ENCODE peak calls at places on chromosomes 1 and 21, in eight cellular contexts. Q is GM12865; G is CD4-positive, alpha-beta T cell; W is H9; K is body of pancreas; B is breast epithelium; H is cardiac muscle cell; T is lung. L is an unnamed sample.

GRCh38 chr21:46127239-46128105 is 27.9 kb downstream of the FTCD start:
- DNase-seq in G (no peak), Q (no peak), W (no peak), T (no peak), K (no peak), H (no peak), B (peak), L (no peak)

GRCh38 chr1:29122987-29123870 is 474 bp downstream of the TMEM200B start:
- DNase-seq in K (no peak), T (no peak), Q (no peak), H (peak), W (no peak), G (peak), B (no peak), L (no peak)

GRCh38 chr1:190436615-190437014 is 41.0 kb downstream of the BRINP3 start:
- DNase-seq in K (no peak), H (no peak), G (no peak), B (no peak), T (no peak), W (no peak), Q (peak), L (no peak)

GRCh38 chr1:151693057-151693651 is 23.4 kb downstream of the CELF3 start:
- DNase-seq in G (no peak), T (no peak), K (no peak), Q (peak), B (no peak), H (peak), W (no peak), L (no peak)

GRCh38 chr1:64038119-64038518 is 165.3 kb upstream of the UBE2U start:
- DNase-seq in T (no peak), W (no peak), K (no peak), H (peak), G (no peak), Q (no peak), B (no peak), L (no peak)

GRCh38 chr1:41639332-41639936 is 155.0 kb upstream of the EDN2 start:
- DNase-seq in B (no peak), Q (peak), H (no peak), G (no peak), K (no peak), T (no peak), W (no peak), L (no peak)

GRCh38 chr1:162908236-162908635 is 47.3 kb upstream of the CCDC190 start:
- DNase-seq in H (no peak), W (no peak), Q (no peak), G (no peak), B (no peak), K (no peak), T (no peak), L (no peak)

GRCh38 chr21:44965251-44966022 is 25.6 kb downstream of the SLX9 start:
- DNase-seq in K (no peak), G (no peak), H (no peak), Q (peak), W (no peak), B (no peak), T (no peak), L (no peak)

GRCh38 chr21:31366825-31367224 is 22.8 kb upstream of the TIAM1 start:
- DNase-seq in K (no peak), T (no peak), Q (no peak), W (no peak), B (no peak), G (no peak), H (no peak), L (no peak)

GRCh38 chr1:225451840-225452515 is 24.1 kb upstream of the LBR start:
- DNase-seq in Q (no peak), T (no peak), B (no peak), K (no peak), G (no peak), W (no peak), H (no peak), L (no peak)

GRCh38 chr1:61472876-61473275 is 252.1 kb downstream of the TM2D1 start:
- DNase-seq in Q (no peak), K (no peak), B (no peak), T (no peak), W (no peak), G (no peak), H (no peak), L (no peak)

GRCh38 chr1:227035316-227035715 is 95.2 kb downstream of the COQ8A start:
- DNase-seq in W (no peak), B (no peak), K (no peak), G (no peak), H (no peak), T (no peak), Q (no peak), L (no peak)

GRCh38 chr1:203148127-203148526 is 20.6 kb downstream of the ADORA1 start:
- DNase-seq in W (peak), Q (no peak), B (no peak), H (no peak), G (no peak), T (no peak), K (peak), L (no peak)

GRCh38 chr1:55575571-55576279 is 360.6 kb upstream of the USP24 start:
- DNase-seq in B (no peak), G (no peak), T (no peak), H (no peak), Q (no peak), W (no peak), K (no peak), L (no peak)

GRCh38 chr1:35577071-35577998 is 4.2 kb downstream of the TFAP2E start:
- DNase-seq in T (no peak), B (peak), Q (peak), G (peak), W (peak), H (peak), K (peak), L (no peak)

GRCh38 chr1:210527091-210527490 is 198.4 kb downstream of the HHAT start:
- DNase-seq in Q (no peak), G (no peak), B (no peak), K (no peak), T (no peak), H (no peak), W (no peak), L (no peak)

GRCh38 chr1:162223488-162223887 is 153.2 kb downstream of the SPATA46 start:
- DNase-seq in B (no peak), G (no peak), W (no peak), T (no peak), K (no peak), H (no peak), Q (no peak), L (no peak)

GRCh38 chr1:154706851-154707250 is 98.9 kb upstream of the ADAR start:
- DNase-seq in T (no peak), W (no peak), K (no peak), H (no peak), Q (no peak), G (no peak), B (no peak), L (no peak)

GRCh38 chr1:32199043-32199716 is 1.2 kb upstream of the CCDC28B start:
- DNase-seq in K (no peak), T (no peak), B (no peak), W (no peak), Q (no peak), G (no peak), H (no peak), L (no peak)

GRCh38 chr1:62904537-62904936 is 120.6 kb downstream of the ATG4C start:
- DNase-seq in B (no peak), G (no peak), T (no peak), W (no peak), Q (no peak), H (no peak), K (no peak), L (no peak)

GRCh38 chr1:199302554-199302953 is 663.7 kb downstream of the PTPRC start:
- DNase-seq in T (no peak), H (no peak), W (no peak), B (no peak), G (no peak), Q (no peak), K (no peak), L (no peak)

GRCh38 chr1:184101571-184101970 is 50.0 kb downstream of the TSEN15 start:
- DNase-seq in H (no peak), K (no peak), W (no peak), G (no peak), T (no peak), Q (no peak), B (no peak), L (no peak)

GRCh38 chr1:118984990-118985608 is 3.0 kb downstream of the TBX15 start:
- DNase-seq in W (peak), G (no peak), H (no peak), T (no peak), Q (no peak), B (no peak), K (no peak), L (no peak)

GRCh38 chr1:99228153-99228552 is 36.1 kb upstream of the PLPPR4 start:
- DNase-seq in T (no peak), B (no peak), G (no peak), K (no peak), Q (no peak), W (no peak), H (no peak), L (no peak)

GRCh38 chr1:182484531-182485257 is 34.7 kb downstream of the RGSL1 start:
- DNase-seq in K (peak), W (peak), T (no peak), B (no peak), Q (peak), H (no peak), G (no peak), L (no peak)

GRCh38 chr1:152034654-152035405 is 2.0 kb downstream of the S100A11 start:
- DNase-seq in T (peak), G (peak), W (peak), H (peak), B (no peak), K (no peak), Q (peak), L (no peak)

GRCh38 chr21:32499249-32500055 is 85.9 kb downstream of the TCP10L start:
- DNase-seq in W (no peak), B (no peak), H (peak), T (no peak), Q (no peak), K (no peak), G (no peak), L (no peak)

GRCh38 chr1:93751391-93752250 is 70.0 kb upstream of the BCAR3 start:
- DNase-seq in H (peak), K (no peak), B (no peak), G (no peak), Q (no peak), T (no peak), W (no peak), L (no peak)

GRCh38 chr1:94602802-94603625 is 61.5 kb upstream of the F3 start:
- DNase-seq in T (no peak), Q (no peak), G (no peak), K (no peak), W (no peak), B (no peak), H (no peak), L (no peak)

GRCh38 chr1:7550981-7551380 is 220.1 kb upstream of the VAMP3 start:
- DNase-seq in W (no peak), T (no peak), G (no peak), K (no peak), H (no peak), Q (no peak), B (no peak), L (no peak)

GRCh38 chr1:166040635-166041034 is 126.2 kb downstream of the FAM78B start:
- DNase-seq in G (no peak), H (no peak), Q (no peak), K (no peak), B (no peak), W (no peak), T (no peak), L (no peak)

GRCh38 chr1:62131093-62131725 is 63.4 kb upstream of the L1TD1 start:
- DNase-seq in Q (peak), W (peak), T (no peak), B (no peak), H (peak), K (peak), G (peak), L (no peak)

DNA sequence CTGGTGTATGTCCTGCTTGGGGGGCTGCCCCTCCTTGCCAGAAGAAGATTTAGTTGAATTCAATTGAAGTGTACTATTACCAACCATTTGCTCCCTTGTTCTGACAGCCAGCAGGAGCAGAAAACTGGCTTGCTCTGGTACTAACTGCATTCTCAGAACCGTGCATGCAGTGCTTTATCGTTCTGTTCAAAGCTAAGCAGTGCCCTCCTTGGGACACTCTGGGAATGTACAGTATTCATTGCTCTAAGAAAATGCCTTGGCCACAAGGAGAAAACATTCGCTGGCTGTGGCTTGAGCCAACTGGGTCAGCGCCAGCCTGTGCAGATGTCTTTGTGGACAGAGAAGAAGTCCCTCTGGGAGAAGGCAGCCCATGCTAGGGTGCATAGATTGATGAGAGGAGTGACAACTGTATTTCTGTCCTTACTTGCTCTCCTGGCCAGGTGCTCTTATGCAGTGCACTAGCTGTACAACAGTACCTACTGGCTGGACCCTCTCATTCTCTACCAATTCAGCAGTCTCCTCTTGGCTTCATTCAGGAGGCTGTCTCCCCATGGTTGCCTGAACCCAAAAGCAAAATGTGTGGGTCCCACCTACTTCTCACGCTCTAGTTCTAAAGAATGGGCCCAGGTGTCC is 61.5 kb upstream of the DIRAS3 start:
- DNase-seq in W (no peak), K (peak), B (peak), G (no peak), Q (no peak), H (peak), T (peak), L (no peak)
- TF ChIP-seq CTCF in W (peak), K (peak), B (peak), G (no peak), Q (peak), H (peak), T (peak), L (no peak)

GRCh38 chr1:52913537-52913936 is 8.0 kb downstream of the ECHDC2 start:
- DNase-seq in G (no peak), W (peak), H (peak), K (no peak), Q (no peak), T (no peak), B (no peak), L (no peak)
- TF ChIP-seq CTCF in G (no peak), W (peak), H (no peak), K (no peak), Q (no peak), T (no peak), B (no peak), L (no peak)

GRCh38 chr1:235993652-235994051 is 71.2 kb downstream of the NID1 start:
- DNase-seq in W (no peak), B (no peak), Q (no peak), K (no peak), H (no peak), G (no peak), T (no peak), L (no peak)

GRCh38 chr1:235992346-235992745 is 72.5 kb downstream of the NID1 start:
- DNase-seq in G (no peak), H (no peak), Q (no peak), W (no peak), K (no peak), B (no peak), T (no peak), L (no peak)

GRCh38 chr1:235992868-235993267 is 72.0 kb downstream of the NID1 start:
- DNase-seq in B (no peak), W (no peak), G (no peak), Q (no peak), K (no peak), H (no peak), T (no peak), L (no peak)

GRCh38 chr1:235989105-235989504 is 75.8 kb downstream of the NID1 start:
- DNase-seq in G (no peak), H (no peak), K (no peak), Q (no peak), B (no peak), W (no peak), T (no peak), L (no peak)

GRCh38 chr1:235990376-235990795 is 74.5 kb downstream of the NID1 start:
- DNase-seq in T (no peak), G (no peak), K (no peak), H (no peak), Q (no peak), B (no peak), W (no peak), L (no peak)
- TF ChIP-seq CTCF in T (no peak), G (no peak), K (no peak), H (peak), Q (no peak), B (no peak), W (no peak), L (no peak)

DNA sequence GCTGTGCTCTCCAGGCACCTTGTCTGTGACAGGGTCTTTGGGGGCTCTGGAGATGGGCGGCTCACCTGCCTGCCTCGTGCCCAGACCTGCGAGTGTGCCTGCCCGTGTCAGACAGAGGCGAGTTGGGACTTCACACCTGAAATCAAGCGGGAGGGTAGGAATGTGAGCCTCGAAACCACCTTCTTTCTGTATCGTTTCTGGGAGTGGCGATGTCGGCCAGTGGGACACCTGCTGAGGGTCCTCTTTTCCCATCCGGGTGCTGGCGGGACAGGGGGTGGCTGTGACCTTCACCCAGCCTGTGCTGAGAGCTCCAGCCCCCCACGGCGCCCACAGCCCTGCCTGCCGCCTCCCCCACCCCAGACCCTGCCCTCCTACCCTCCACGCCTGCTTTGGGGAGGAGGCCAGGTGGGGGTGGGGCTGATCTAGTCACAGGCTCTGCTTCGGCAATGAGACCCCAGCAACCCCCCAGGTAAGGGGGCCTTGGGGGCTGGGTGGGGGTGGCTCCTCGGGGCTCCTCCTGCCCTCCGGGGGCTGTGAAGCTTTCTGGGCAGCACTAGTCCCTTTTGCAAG is 15.6 kb upstream of the FAAP20 start:
- DNase-seq in G (no peak), W (no peak), H (no peak), B (no peak), K (no peak), T (no peak), Q (no peak), L (no peak)
- TF ChIP-seq CTCF in G (no peak), W (no peak), H (no peak), B (no peak), K (no peak), T (no peak), Q (no peak), L (no peak)

L was measured in omental fat pad.